ENCODE peak calls at places on chromosome 17, in six cellular contexts. One of them, this sample, is unnamed.

GRCh38 chr17:12024332-12024731 is 3.7 kb downstream of the MAP2K4 start:
- DNase-seq in hepatocyte: no peak
- DNase-seq in GM23338: no peak
- DNase-seq in PC-3: peak
- DNase-seq in SK-N-SH: no peak
- DNase-seq in neural progenitor cell: no peak
- DNase-seq in this sample: peak

GRCh38 chr17:39178516-39178915 is 12.6 kb upstream of the ARL5C start:
- DNase-seq in hepatocyte: no peak
- DNase-seq in GM23338: no peak
- DNase-seq in PC-3: peak
- DNase-seq in SK-N-SH: no peak
- DNase-seq in neural progenitor cell: no peak
- DNase-seq in this sample: peak

GRCh38 chr17:19578545-19578944 is 44.9 kb downstream of the SLC47A1 start:
- DNase-seq in hepatocyte: no peak
- DNase-seq in GM23338: no peak
- DNase-seq in PC-3: no peak
- DNase-seq in SK-N-SH: peak
- DNase-seq in neural progenitor cell: peak
- DNase-seq in this sample: no peak

GRCh38 chr17:79657036-79657435 is 46.2 kb upstream of the RBFOX3 start:
- DNase-seq in hepatocyte: no peak
- DNase-seq in GM23338: no peak
- DNase-seq in PC-3: no peak
- DNase-seq in SK-N-SH: no peak
- DNase-seq in neural progenitor cell: no peak
- DNase-seq in this sample: no peak

GRCh38 chr17:82723169-82723807 is 6.8 kb downstream of the FN3KRP start:
- DNase-seq in hepatocyte: no peak
- DNase-seq in GM23338: no peak
- DNase-seq in PC-3: no peak
- DNase-seq in SK-N-SH: no peak
- DNase-seq in neural progenitor cell: no peak
- DNase-seq in this sample: no peak

GRCh38 chr17:73261952-73262675 is 434 bp upstream of the CPSF4L start:
- DNase-seq in hepatocyte: peak
- DNase-seq in GM23338: peak
- DNase-seq in PC-3: no peak
- DNase-seq in SK-N-SH: peak
- DNase-seq in neural progenitor cell: peak
- DNase-seq in this sample: no peak

GRCh38 chr17:55607736-55608341 is 96.6 kb upstream of the SMIM36 start:
- DNase-seq in hepatocyte: peak
- DNase-seq in GM23338: no peak
- DNase-seq in PC-3: peak
- DNase-seq in SK-N-SH: no peak
- DNase-seq in neural progenitor cell: no peak
- DNase-seq in this sample: no peak

GRCh38 chr17:51259574-51260236 is at the start of gene MBTD1:
- DNase-seq in hepatocyte: peak
- DNase-seq in GM23338: peak
- DNase-seq in PC-3: peak
- DNase-seq in SK-N-SH: peak
- DNase-seq in neural progenitor cell: peak
- DNase-seq in this sample: peak

GRCh38 chr17:20184191-20184590 is 175.0 kb downstream of the SPECC1 start:
- DNase-seq in hepatocyte: no peak
- DNase-seq in GM23338: no peak
- DNase-seq in PC-3: no peak
- DNase-seq in SK-N-SH: no peak
- DNase-seq in neural progenitor cell: no peak
- DNase-seq in this sample: no peak

GRCh38 chr17:30805944-30806456 is 18.5 kb downstream of the CRLF3 start:
- DNase-seq in hepatocyte: no peak
- DNase-seq in GM23338: no peak
- DNase-seq in PC-3: no peak
- DNase-seq in SK-N-SH: no peak
- DNase-seq in neural progenitor cell: no peak
- DNase-seq in this sample: no peak

GRCh38 chr17:62898239-62898864 is 67.7 kb upstream of the TANC2 start:
- DNase-seq in hepatocyte: peak
- DNase-seq in GM23338: no peak
- DNase-seq in PC-3: no peak
- DNase-seq in SK-N-SH: peak
- DNase-seq in neural progenitor cell: no peak
- DNase-seq in this sample: no peak

GRCh38 chr17:1774390-1775176 is 12.7 kb downstream of the SERPINF1 start:
- DNase-seq in hepatocyte: no peak
- DNase-seq in GM23338: no peak
- DNase-seq in PC-3: no peak
- DNase-seq in SK-N-SH: no peak
- DNase-seq in neural progenitor cell: no peak
- DNase-seq in this sample: no peak

GRCh38 chr17:37698132-37698615 is 46.7 kb downstream of the HNF1B start:
- DNase-seq in hepatocyte: no peak
- DNase-seq in GM23338: no peak
- DNase-seq in PC-3: peak
- DNase-seq in SK-N-SH: no peak
- DNase-seq in neural progenitor cell: no peak
- DNase-seq in this sample: peak

DNA sequence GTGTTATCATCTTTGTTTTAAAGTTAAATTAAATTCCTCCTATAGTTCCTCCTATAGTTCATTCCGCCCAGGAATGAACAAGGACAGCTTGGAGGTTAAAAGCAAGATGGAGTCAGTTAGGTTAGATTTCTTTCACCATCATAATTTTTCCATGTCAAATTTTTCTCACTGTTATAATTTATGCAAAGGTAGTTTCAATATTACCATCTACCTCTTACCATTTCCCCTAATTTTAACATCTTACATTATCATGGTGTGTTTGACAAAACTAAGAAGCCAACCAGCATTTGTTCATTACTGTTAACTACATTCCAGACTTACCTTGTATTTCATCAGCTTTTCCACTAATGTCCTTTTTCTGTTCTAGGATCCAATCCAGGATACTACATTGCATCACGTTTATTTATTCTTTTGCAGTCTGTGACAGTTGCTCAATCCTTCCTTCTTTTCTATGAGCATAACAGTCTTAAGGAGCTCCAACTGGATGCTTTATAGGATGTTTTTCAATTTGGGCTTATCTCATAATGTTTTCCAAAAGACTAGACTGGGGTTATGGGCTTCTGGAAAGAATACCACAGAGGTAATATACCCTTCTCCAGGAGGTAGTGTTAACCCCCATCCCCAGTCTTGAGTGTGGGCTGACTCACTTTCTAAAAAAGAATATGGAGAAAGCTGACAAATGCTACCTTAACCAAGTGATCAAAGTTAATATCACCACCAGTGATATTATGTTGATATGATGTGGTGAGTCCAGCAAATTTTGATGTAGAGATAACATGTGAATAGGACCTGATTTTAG is 158.5 kb downstream of the PPM1E start:
- DNase-seq in hepatocyte: peak
- DNase-seq in GM23338: no peak
- DNase-seq in PC-3: no peak
- DNase-seq in SK-N-SH: no peak
- DNase-seq in neural progenitor cell: no peak
- DNase-seq in this sample: no peak
- TF ChIP-seq EZH2phosphoT487 in hepatocyte: no peak
- TF ChIP-seq EZH2phosphoT487 in GM23338: no peak
- TF ChIP-seq EZH2phosphoT487 in PC-3: no peak
- TF ChIP-seq EZH2phosphoT487 in SK-N-SH: no peak
- TF ChIP-seq EZH2phosphoT487 in neural progenitor cell: no peak
- TF ChIP-seq EZH2phosphoT487 in this sample: no peak

GRCh38 chr17:74276561-74277009 is 2.6 kb downstream of the DNAI2 start:
- DNase-seq in hepatocyte: no peak
- DNase-seq in GM23338: no peak
- DNase-seq in PC-3: no peak
- DNase-seq in SK-N-SH: no peak
- DNase-seq in neural progenitor cell: peak
- DNase-seq in this sample: no peak

GRCh38 chr17:74274703-74275340 is 788 bp downstream of the DNAI2 start:
- DNase-seq in hepatocyte: no peak
- DNase-seq in GM23338: no peak
- DNase-seq in PC-3: no peak
- DNase-seq in SK-N-SH: no peak
- DNase-seq in neural progenitor cell: no peak
- DNase-seq in this sample: no peak

GRCh38 chr17:74277935-74278334 is 3.9 kb downstream of the DNAI2 start:
- DNase-seq in hepatocyte: no peak
- DNase-seq in GM23338: no peak
- DNase-seq in PC-3: no peak
- DNase-seq in SK-N-SH: no peak
- DNase-seq in neural progenitor cell: no peak
- DNase-seq in this sample: no peak

GRCh38 chr17:74274060-74274702 is at the start of gene DNAI2:
- DNase-seq in hepatocyte: no peak
- DNase-seq in GM23338: peak
- DNase-seq in PC-3: no peak
- DNase-seq in SK-N-SH: peak
- DNase-seq in neural progenitor cell: peak
- DNase-seq in this sample: no peak

DNA sequence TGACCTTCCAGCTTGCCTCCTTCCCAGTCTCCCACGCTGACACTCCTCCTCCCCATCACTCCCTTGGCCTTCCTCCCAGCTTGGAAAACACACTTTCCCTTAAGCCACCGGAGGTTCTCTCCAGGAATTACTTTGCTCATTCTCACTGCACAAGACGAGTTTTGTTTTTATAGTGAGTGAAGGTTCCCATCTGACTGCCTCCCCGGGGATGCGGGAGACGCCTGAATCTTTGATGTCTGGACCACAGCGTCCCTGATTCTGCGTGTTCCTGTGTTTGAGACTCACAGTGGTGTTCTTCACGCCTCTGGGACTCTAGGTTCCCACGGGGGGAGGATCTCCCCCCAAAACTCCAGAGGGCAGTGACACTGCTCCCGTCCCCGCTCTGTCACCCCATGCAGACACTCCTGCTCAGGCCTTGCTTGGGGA is 2.0 kb downstream of the DNAI2 start:
- DNase-seq in hepatocyte: no peak
- DNase-seq in GM23338: no peak
- DNase-seq in PC-3: no peak
- DNase-seq in SK-N-SH: no peak
- DNase-seq in neural progenitor cell: no peak
- DNase-seq in this sample: no peak
- TF ChIP-seq EZH2phosphoT487 in hepatocyte: no peak
- TF ChIP-seq EZH2phosphoT487 in GM23338: no peak
- TF ChIP-seq EZH2phosphoT487 in PC-3: no peak
- TF ChIP-seq EZH2phosphoT487 in SK-N-SH: no peak
- TF ChIP-seq EZH2phosphoT487 in neural progenitor cell: no peak
- TF ChIP-seq EZH2phosphoT487 in this sample: no peak

DNA sequence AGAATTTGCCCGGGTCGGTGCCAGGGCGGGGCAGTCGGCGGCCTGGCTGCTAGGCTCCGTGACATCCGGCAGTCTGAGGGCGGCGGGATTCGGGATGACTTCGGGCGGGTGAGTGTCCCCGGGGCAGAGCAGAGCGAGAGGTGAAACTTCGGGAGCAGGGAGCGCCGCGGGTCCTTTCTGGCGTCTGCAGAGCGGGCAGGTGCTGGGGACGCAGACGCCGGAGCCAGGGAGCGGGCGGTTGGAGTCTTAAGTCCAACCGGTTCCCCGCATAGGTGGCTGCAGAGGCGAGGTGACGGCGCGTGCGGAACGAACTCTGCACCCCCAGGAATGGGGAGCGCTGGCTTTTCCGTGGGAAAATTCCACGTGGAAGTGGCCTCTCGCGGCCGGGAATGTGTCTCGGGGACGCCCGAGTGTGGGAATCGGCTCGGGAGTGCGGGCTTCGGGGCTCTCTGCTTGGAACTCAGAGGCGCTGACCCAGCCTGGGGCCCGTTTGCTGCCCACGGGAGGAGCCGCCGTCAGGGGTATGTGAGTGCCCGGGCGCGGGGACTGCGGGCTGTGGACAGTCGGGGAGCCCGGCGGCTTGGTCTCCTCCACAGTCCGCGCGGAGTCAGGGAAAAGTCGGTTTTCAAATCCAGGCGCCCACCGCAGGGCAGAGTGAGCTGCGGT is at the start of gene B4GALNT2:
- DNase-seq in hepatocyte: peak
- DNase-seq in GM23338: peak
- DNase-seq in PC-3: peak
- DNase-seq in SK-N-SH: peak
- DNase-seq in neural progenitor cell: peak
- DNase-seq in this sample: no peak
- TF ChIP-seq EZH2phosphoT487 in hepatocyte: no peak
- TF ChIP-seq EZH2phosphoT487 in GM23338: no peak
- TF ChIP-seq EZH2phosphoT487 in PC-3: no peak
- TF ChIP-seq EZH2phosphoT487 in SK-N-SH: peak
- TF ChIP-seq EZH2phosphoT487 in neural progenitor cell: peak
- TF ChIP-seq EZH2phosphoT487 in this sample: no peak

GRCh38 chr17:66354981-66355380 is 52.6 kb downstream of the PRKCA start:
- DNase-seq in hepatocyte: no peak
- DNase-seq in GM23338: no peak
- DNase-seq in PC-3: no peak
- DNase-seq in SK-N-SH: no peak
- DNase-seq in neural progenitor cell: no peak
- DNase-seq in this sample: no peak

GRCh38 chr17:66354472-66354871 is 52.1 kb downstream of the PRKCA start:
- DNase-seq in hepatocyte: no peak
- DNase-seq in GM23338: no peak
- DNase-seq in PC-3: no peak
- DNase-seq in SK-N-SH: no peak
- DNase-seq in neural progenitor cell: peak
- DNase-seq in this sample: no peak

GRCh38 chr17:66351701-66352100 is 49.3 kb downstream of the PRKCA start:
- DNase-seq in hepatocyte: no peak
- DNase-seq in GM23338: no peak
- DNase-seq in PC-3: no peak
- DNase-seq in SK-N-SH: no peak
- DNase-seq in neural progenitor cell: no peak
- DNase-seq in this sample: no peak

GRCh38 chr17:66355510-66355909 is 53.1 kb downstream of the PRKCA start:
- DNase-seq in hepatocyte: no peak
- DNase-seq in GM23338: no peak
- DNase-seq in PC-3: peak
- DNase-seq in SK-N-SH: no peak
- DNase-seq in neural progenitor cell: no peak
- DNase-seq in this sample: no peak

DNA sequence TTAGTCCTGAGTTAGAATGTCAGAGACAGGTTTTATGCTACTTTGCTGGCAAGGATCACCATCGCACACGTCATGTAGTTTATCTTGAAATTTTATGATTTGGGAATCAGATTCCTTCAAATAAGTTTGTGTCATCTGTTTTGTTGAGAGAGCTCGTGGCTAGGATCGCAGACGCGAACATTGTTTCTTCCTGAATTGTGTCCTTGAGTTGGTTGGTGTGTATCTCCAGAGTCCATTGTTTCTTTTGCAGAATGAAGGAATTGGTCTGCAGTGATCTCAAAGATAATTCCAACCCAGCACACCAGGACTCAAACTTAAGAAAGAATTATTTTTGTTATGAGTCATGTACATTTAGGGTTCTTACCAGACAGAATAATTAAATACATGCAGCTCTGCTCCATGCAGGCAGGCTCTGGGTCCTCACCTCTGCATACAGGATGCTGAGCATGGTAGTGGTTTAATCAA is 51.6 kb downstream of the PRKCA start:
- DNase-seq in hepatocyte: no peak
- DNase-seq in GM23338: no peak
- DNase-seq in PC-3: no peak
- DNase-seq in SK-N-SH: no peak
- DNase-seq in neural progenitor cell: no peak
- DNase-seq in this sample: no peak
- TF ChIP-seq EZH2phosphoT487 in hepatocyte: no peak
- TF ChIP-seq EZH2phosphoT487 in GM23338: no peak
- TF ChIP-seq EZH2phosphoT487 in PC-3: no peak
- TF ChIP-seq EZH2phosphoT487 in SK-N-SH: no peak
- TF ChIP-seq EZH2phosphoT487 in neural progenitor cell: no peak
- TF ChIP-seq EZH2phosphoT487 in this sample: no peak